ENCODE peak calls at places on chromosome 19, in eight cellular contexts. X is HepG2, S is heart right ventricle, E is tibial nerve, O is endothelial cell, C is ovary, Q is left ventricle myocardium inferior, V is NCI-H1105 treated with DMSO at 0.1 percent for 48 hours. B is an unnamed sample.

GRCh38 chr19:44576843-44577565 is 36.4 kb upstream of the IGSF23 start:
- DNase-seq in V (peak), E (no peak), S (no peak), X (peak), Q (no peak), O (peak), C (no peak), B (no peak)

GRCh38 chr19:33248954-33249613 is 23.4 kb upstream of the SLC7A10 start:
- DNase-seq in O (no peak), X (peak), S (no peak), Q (no peak), C (no peak), V (no peak), E (no peak), B (no peak)

GRCh38 chr19:18174983-18175382 is 1.4 kb downstream of the IFI30 start:
- DNase-seq in Q (no peak), O (no peak), X (no peak), E (no peak), S (no peak), C (no peak), V (no peak), B (no peak)

GRCh38 chr19:10269333-10270179 is 1.4 kb upstream of the ICAM1 start:
- DNase-seq in Q (peak), C (peak), V (peak), X (peak), E (peak), O (peak), S (peak), B (peak)

GRCh38 chr19:41776700-41777099 is 19.7 kb upstream of the CEACAM3 start:
- DNase-seq in C (no peak), O (no peak), E (no peak), Q (no peak), V (no peak), X (no peak), S (no peak), B (no peak)

GRCh38 chr19:23946569-23946968 is 31.9 kb downstream of the ZNF726 start:
- DNase-seq in C (no peak), X (no peak), S (no peak), O (no peak), Q (no peak), E (no peak), V (no peak), B (no peak)

GRCh38 chr19:40317338-40317737 is 30.9 kb downstream of the C19orf47 start:
- DNase-seq in X (no peak), E (no peak), O (no peak), C (no peak), V (no peak), S (no peak), Q (no peak), B (no peak)

GRCh38 chr19:1832046-1832663 is 16.1 kb downstream of the REXO1 start:
- DNase-seq in S (no peak), X (no peak), O (no peak), E (no peak), V (no peak), C (no peak), Q (no peak), B (no peak)

GRCh38 chr19:54338521-54338920 is 441 bp downstream of the LILRA4 start:
- DNase-seq in O (no peak), X (no peak), Q (no peak), C (no peak), S (no peak), E (no peak), V (no peak), B (no peak)

GRCh38 chr19:44847144-44848035 is 1.3 kb downstream of the NECTIN2 start:
- DNase-seq in O (peak), V (peak), Q (peak), S (peak), X (peak), E (peak), C (peak), B (no peak)

GRCh38 chr19:18798384-18799352 is 7.6 kb upstream of the COMP start:
- DNase-seq in O (no peak), X (peak), C (no peak), Q (no peak), S (no peak), E (no peak), V (no peak), B (no peak)

GRCh38 chr19:14167594-14168138 is 31.3 kb upstream of the ASF1B start:
- DNase-seq in O (no peak), E (no peak), Q (no peak), C (no peak), V (no peak), S (no peak), X (no peak), B (no peak)

GRCh38 chr19:31127132-31127967 is 221.9 kb downstream of the TSHZ3 start:
- DNase-seq in O (no peak), S (no peak), C (peak), X (no peak), E (no peak), Q (no peak), V (no peak), B (no peak)

GRCh38 chr19:2324220-2324948 is 4.0 kb downstream of the LSM7 start:
- DNase-seq in Q (no peak), C (no peak), V (no peak), O (no peak), X (no peak), S (no peak), E (no peak), B (no peak)

GRCh38 chr19:13334801-13335481 is 171.3 kb downstream of the CACNA1A start:
- DNase-seq in X (no peak), V (no peak), S (no peak), O (no peak), Q (no peak), C (no peak), E (no peak), B (no peak)

GRCh38 chr19:37950471-37951175 is 43.6 kb downstream of the SIPA1L3 start:
- DNase-seq in V (no peak), O (no peak), E (no peak), Q (no peak), X (no peak), C (no peak), S (no peak), B (no peak)

GRCh38 chr19:46748325-46749109 is 2.3 kb upstream of the STRN4 start:
- DNase-seq in C (peak), Q (peak), X (peak), S (peak), V (no peak), O (peak), E (peak), B (no peak)

GRCh38 chr19:5288347-5288739 is 52.3 kb downstream of the PTPRS start:
- DNase-seq in X (no peak), Q (peak), C (no peak), V (no peak), S (no peak), O (no peak), E (no peak), B (no peak)

GRCh38 chr19:55091126-55091910 is 15.6 kb downstream of the EPS8L1 start:
- DNase-seq in C (no peak), O (no peak), S (peak), Q (no peak), V (no peak), X (no peak), E (no peak), B (no peak)

GRCh38 chr19:5434970-5435641 is 20.1 kb upstream of the ZNRF4 start:
- DNase-seq in O (no peak), V (no peak), E (no peak), Q (no peak), C (no peak), X (peak), S (no peak), B (no peak)

GRCh38 chr19:835201-835810 is 5.5 kb upstream of the PRTN3 start:
- DNase-seq in C (no peak), E (no peak), X (no peak), O (no peak), Q (no peak), S (no peak), V (no peak), B (no peak)

GRCh38 chr19:33241530-33242101 is 16.0 kb upstream of the SLC7A10 start:
- DNase-seq in O (no peak), X (no peak), V (no peak), C (no peak), Q (no peak), S (peak), E (no peak), B (no peak)

GRCh38 chr19:3283886-3284657 is 59.6 kb downstream of the CELF5 start:
- DNase-seq in E (no peak), X (no peak), V (no peak), S (no peak), Q (no peak), C (no peak), O (no peak), B (no peak)